ENCODE peak calls at places on chromosomes 4 and X, in four cellular contexts. One of them, this sample, is unnamed.

GRCh38 chr4:185859106-185859505 is 47.1 kb upstream of the SORBS2 start:
- DNase-seq in gastrocnemius medialis: no peak
- DNase-seq in esophagus squamous epithelium: no peak
- DNase-seq in fibroblast of lung: no peak
- DNase-seq in this sample: no peak

GRCh38 chrX:46327229-46328081 is 217.8 kb downstream of the ZNF674 start:
- DNase-seq in fibroblast of lung: peak; percentile 3
- DNase-seq in esophagus squamous epithelium: no peak
- DNase-seq in gastrocnemius medialis: no peak
- DNase-seq in this sample: peak; percentile 32

GRCh38 chr4:119795986-119796578 is 167.5 kb upstream of the PDE5A start:
- DNase-seq in fibroblast of lung: no peak
- DNase-seq in esophagus squamous epithelium: no peak
- DNase-seq in gastrocnemius medialis: no peak
- DNase-seq in this sample: no peak

GRCh38 chrX:16205840-16206239 is 38.6 kb downstream of the MAGEB17 start:
- DNase-seq in gastrocnemius medialis: no peak
- DNase-seq in fibroblast of lung: peak; percentile 16
- DNase-seq in esophagus squamous epithelium: no peak
- DNase-seq in this sample: no peak

GRCh38 chr4:183571350-183572076 is 66.7 kb downstream of the ING2 start:
- DNase-seq in fibroblast of lung: peak; percentile 54
- DNase-seq in gastrocnemius medialis: no peak
- DNase-seq in esophagus squamous epithelium: no peak
- DNase-seq in this sample: no peak

GRCh38 chr4:39883645-39884044 is 94.1 kb downstream of the PDS5A start:
- DNase-seq in esophagus squamous epithelium: no peak
- DNase-seq in fibroblast of lung: no peak
- DNase-seq in gastrocnemius medialis: no peak
- DNase-seq in this sample: no peak

GRCh38 chr4:186932196-186932595 is 208.5 kb upstream of the FAT1 start:
- DNase-seq in gastrocnemius medialis: no peak
- DNase-seq in esophagus squamous epithelium: no peak
- DNase-seq in fibroblast of lung: no peak
- DNase-seq in this sample: no peak

GRCh38 chr4:72366601-72367000 is 202.4 kb downstream of the ADAMTS3 start:
- DNase-seq in gastrocnemius medialis: no peak
- DNase-seq in esophagus squamous epithelium: no peak
- DNase-seq in fibroblast of lung: no peak
- DNase-seq in this sample: no peak

GRCh38 chrX:7083468-7084396 is 63.8 kb upstream of the STS start:
- DNase-seq in gastrocnemius medialis: no peak
- DNase-seq in fibroblast of lung: peak; percentile 83
- DNase-seq in esophagus squamous epithelium: peak; percentile 23
- DNase-seq in this sample: peak; percentile 77

GRCh38 chr4:40915318-40916217 is 165.8 kb downstream of the NSUN7 start:
- DNase-seq in gastrocnemius medialis: no peak
- DNase-seq in fibroblast of lung: no peak
- DNase-seq in esophagus squamous epithelium: no peak
- DNase-seq in this sample: no peak

GRCh38 chr4:151529187-151529586 is 120.2 kb downstream of the FHIP1A start:
- DNase-seq in fibroblast of lung: no peak
- DNase-seq in gastrocnemius medialis: no peak
- DNase-seq in esophagus squamous epithelium: no peak
- DNase-seq in this sample: no peak

GRCh38 chr4:22635692-22636091 is 57.0 kb upstream of the GBA3 start:
- DNase-seq in esophagus squamous epithelium: no peak
- DNase-seq in gastrocnemius medialis: no peak
- DNase-seq in fibroblast of lung: no peak
- DNase-seq in this sample: no peak

GRCh38 chrX:16511776-16512400 is 138.1 kb upstream of the S100G start:
- DNase-seq in esophagus squamous epithelium: no peak
- DNase-seq in fibroblast of lung: peak; percentile 11
- DNase-seq in gastrocnemius medialis: no peak
- DNase-seq in this sample: no peak

GRCh38 chr4:158860856-158861255 is 92.0 kb downstream of the FNIP2 start:
- DNase-seq in fibroblast of lung: no peak
- DNase-seq in gastrocnemius medialis: no peak
- DNase-seq in esophagus squamous epithelium: no peak
- DNase-seq in this sample: no peak

GRCh38 chr4:158861766-158862165 is 92.9 kb downstream of the FNIP2 start:
- DNase-seq in fibroblast of lung: no peak
- DNase-seq in gastrocnemius medialis: no peak
- DNase-seq in esophagus squamous epithelium: no peak
- DNase-seq in this sample: no peak

GRCh38 chr4:158861281-158861680 is 92.5 kb downstream of the FNIP2 start:
- DNase-seq in gastrocnemius medialis: no peak
- DNase-seq in fibroblast of lung: no peak
- DNase-seq in esophagus squamous epithelium: no peak
- DNase-seq in this sample: no peak

GRCh38 chr4:158865520-158866177 is 96.8 kb downstream of the FNIP2 start:
- DNase-seq in gastrocnemius medialis: no peak
- DNase-seq in fibroblast of lung: no peak
- DNase-seq in esophagus squamous epithelium: no peak
- DNase-seq in this sample: no peak

DNA sequence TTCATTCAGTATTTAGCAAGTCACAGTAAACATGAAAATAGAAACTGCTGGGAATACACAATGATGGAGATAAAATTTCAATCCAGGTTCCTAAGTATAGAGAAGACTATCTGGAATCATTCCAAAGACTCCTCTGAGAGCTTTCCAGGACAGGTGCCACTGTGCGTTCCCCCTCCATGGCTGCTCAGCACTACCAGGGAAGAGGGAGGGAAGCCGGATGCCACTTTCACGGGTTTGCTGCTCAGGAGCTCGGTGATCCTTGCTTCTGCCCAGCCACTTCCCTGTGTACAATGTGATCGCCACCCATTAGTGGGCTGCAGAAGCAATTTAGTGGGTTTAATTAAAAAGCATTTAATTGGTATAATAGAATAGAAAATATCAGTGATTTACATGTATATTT is 94.5 kb downstream of the FNIP2 start:
- DNase-seq in esophagus squamous epithelium: no peak
- DNase-seq in gastrocnemius medialis: no peak
- DNase-seq in fibroblast of lung: no peak
- DNase-seq in this sample: no peak
- H3K27ac ChIP-seq in esophagus squamous epithelium: no peak overlapping the region
- H3K27ac ChIP-seq in gastrocnemius medialis: no peak overlapping the region
- H3K27ac ChIP-seq in fibroblast of lung: no peak overlapping the region
- H3K27ac ChIP-seq in this sample: no peak overlapping the region

DNA sequence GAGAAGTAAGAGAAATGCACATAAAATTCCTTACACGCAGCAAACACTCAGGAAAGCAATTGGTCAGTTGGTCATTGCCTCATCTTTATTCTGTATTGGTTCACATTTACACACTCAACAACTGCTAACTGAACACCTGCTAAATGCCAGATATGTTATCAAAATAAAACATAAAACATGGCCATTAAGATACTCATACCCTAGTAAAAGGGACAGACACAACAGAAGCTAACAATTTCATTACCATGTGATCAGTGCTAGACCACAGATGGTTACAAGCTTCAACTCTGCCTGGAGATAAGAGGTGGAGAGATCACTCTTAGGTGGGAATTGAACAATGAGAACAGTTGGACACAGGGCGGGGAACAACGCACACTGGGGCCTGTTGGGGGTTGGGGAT is 26.2 kb downstream of the TEC start:
- DNase-seq in fibroblast of lung: no peak
- DNase-seq in esophagus squamous epithelium: no peak
- DNase-seq in gastrocnemius medialis: no peak
- DNase-seq in this sample: no peak
- H3K27ac ChIP-seq in fibroblast of lung: no peak overlapping the region
- H3K27ac ChIP-seq in esophagus squamous epithelium: no peak overlapping the region
- H3K27ac ChIP-seq in gastrocnemius medialis: no peak overlapping the region
- H3K27ac ChIP-seq in this sample: no peak overlapping the region

GRCh38 chrX:96982159-96982558 is 98.5 kb downstream of the RPA4 start:
- DNase-seq in gastrocnemius medialis: no peak
- DNase-seq in esophagus squamous epithelium: no peak
- DNase-seq in fibroblast of lung: no peak
- DNase-seq in this sample: no peak
- H3K27ac ChIP-seq in gastrocnemius medialis: no peak overlapping the region
- H3K27ac ChIP-seq in esophagus squamous epithelium: no peak overlapping the region
- H3K27ac ChIP-seq in fibroblast of lung: no peak overlapping the region
- H3K27ac ChIP-seq in this sample: no peak overlapping the region

DNA sequence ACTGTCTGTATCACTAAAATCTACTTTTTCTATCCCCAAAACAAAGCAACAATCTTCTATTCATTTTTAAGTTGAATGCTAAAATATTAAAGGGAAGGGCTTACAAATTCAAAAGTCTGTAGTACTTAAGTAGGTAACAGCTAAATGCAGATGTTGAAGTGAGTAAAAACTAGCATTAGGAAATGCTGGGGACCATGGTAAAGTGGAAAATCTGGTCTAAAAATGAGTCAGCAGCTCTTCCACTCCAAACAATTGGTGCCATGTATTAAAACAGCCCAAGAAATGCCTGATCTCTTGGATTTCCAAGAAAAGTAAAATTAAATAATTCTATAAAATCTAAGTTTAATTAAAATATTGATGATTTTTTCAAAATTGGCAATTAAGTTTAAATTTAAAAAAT is 73.3 kb upstream of the PPP3CA start:
- DNase-seq in gastrocnemius medialis: no peak
- DNase-seq in fibroblast of lung: peak; percentile 6
- DNase-seq in esophagus squamous epithelium: no peak
- DNase-seq in this sample: no peak
- H3K27ac ChIP-seq in gastrocnemius medialis: no peak overlapping the region
- H3K27ac ChIP-seq in fibroblast of lung: no peak overlapping the region
- H3K27ac ChIP-seq in esophagus squamous epithelium: no peak overlapping the region
- H3K27ac ChIP-seq in this sample: no peak overlapping the region

GRCh38 chr4:14193601-14194000 is 566.1 kb upstream of the BOD1L1 start:
- DNase-seq in fibroblast of lung: peak; percentile 22
- DNase-seq in esophagus squamous epithelium: no peak
- DNase-seq in gastrocnemius medialis: no peak
- DNase-seq in this sample: no peak
- H3K27ac ChIP-seq in fibroblast of lung: no peak overlapping the region
- H3K27ac ChIP-seq in esophagus squamous epithelium: no peak overlapping the region
- H3K27ac ChIP-seq in gastrocnemius medialis: no peak overlapping the region
- H3K27ac ChIP-seq in this sample: no peak overlapping the region

GRCh38 chrX:119398974-119399771 is at the start of gene SLC25A43:
- DNase-seq in gastrocnemius medialis: no peak
- DNase-seq in fibroblast of lung: peak; percentile 31
- DNase-seq in esophagus squamous epithelium: no peak
- DNase-seq in this sample: no peak
- H3K27ac ChIP-seq in gastrocnemius medialis: peak within 1 kb of the TSS; percentile 60
- H3K27ac ChIP-seq in fibroblast of lung: peak within 1 kb of the TSS; percentile 54
- H3K27ac ChIP-seq in esophagus squamous epithelium: peak within 1 kb of the TSS; percentile 91
- H3K27ac ChIP-seq in this sample: no peak within 1 kb of the TSS

DNA sequence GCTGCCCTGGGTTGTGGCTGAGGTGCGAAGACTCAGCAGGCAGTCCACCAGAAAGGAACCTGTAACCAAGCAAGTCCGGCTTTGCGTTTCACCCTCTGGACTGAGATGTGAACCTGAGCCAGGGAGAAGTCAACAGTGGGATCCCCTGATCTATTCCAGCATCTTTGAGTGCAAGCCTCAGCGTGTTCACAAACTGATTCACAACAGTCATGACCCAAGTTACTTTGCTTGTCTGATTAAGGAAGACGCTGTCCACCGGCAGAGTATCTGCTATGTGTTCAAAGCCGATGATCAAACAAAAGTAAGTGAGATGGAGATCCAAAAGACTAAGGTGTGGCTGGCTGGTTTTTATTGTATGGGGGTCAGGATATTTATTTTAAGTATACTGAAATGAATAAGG is 11.3 kb downstream of the TBC1D1 start:
- DNase-seq in gastrocnemius medialis: no peak
- DNase-seq in esophagus squamous epithelium: no peak
- DNase-seq in fibroblast of lung: no peak
- DNase-seq in this sample: no peak
- H3K27ac ChIP-seq in gastrocnemius medialis: no peak overlapping the region
- H3K27ac ChIP-seq in esophagus squamous epithelium: no peak overlapping the region
- H3K27ac ChIP-seq in fibroblast of lung: no peak overlapping the region
- H3K27ac ChIP-seq in this sample: no peak overlapping the region

GRCh38 chr4:86380176-86380724 is 20.4 kb upstream of the MAPK10 start:
- DNase-seq in fibroblast of lung: no peak
- DNase-seq in gastrocnemius medialis: no peak
- DNase-seq in esophagus squamous epithelium: no peak
- DNase-seq in this sample: no peak

GRCh38 chr4:86387013-86387412 is 27.2 kb upstream of the MAPK10 start:
- DNase-seq in esophagus squamous epithelium: no peak
- DNase-seq in gastrocnemius medialis: no peak
- DNase-seq in fibroblast of lung: no peak
- DNase-seq in this sample: no peak

GRCh38 chr4:86388252-86388651 is 28.4 kb upstream of the MAPK10 start:
- DNase-seq in esophagus squamous epithelium: no peak
- DNase-seq in gastrocnemius medialis: no peak
- DNase-seq in fibroblast of lung: no peak
- DNase-seq in this sample: no peak

GRCh38 chr4:86386201-86386600 is 26.3 kb upstream of the MAPK10 start:
- DNase-seq in fibroblast of lung: no peak
- DNase-seq in gastrocnemius medialis: no peak
- DNase-seq in esophagus squamous epithelium: no peak
- DNase-seq in this sample: no peak
- H3K27ac ChIP-seq in fibroblast of lung: no peak overlapping the region
- H3K27ac ChIP-seq in gastrocnemius medialis: no peak overlapping the region
- H3K27ac ChIP-seq in esophagus squamous epithelium: no peak overlapping the region
- H3K27ac ChIP-seq in this sample: no peak overlapping the region